ENCODE peak calls at places on chromosomes 5 and 9, in seven cellular contexts. One of them, this sample, is unnamed.

GRCh38 chr9:74138182-74138581 is 359.0 kb upstream of the RORB start:
- DNase-seq in H54: no peak
- DNase-seq in erythroblast: no peak
- DNase-seq in lower leg skin: no peak
- DNase-seq in NB4: no peak
- DNase-seq in adrenal gland: no peak
- DNase-seq in prostate gland: no peak
- DNase-seq in this sample: no peak

GRCh38 chr9:101727621-101728524 is 10.6 kb downstream of the GRIN3A start:
- DNase-seq in adrenal gland: no peak
- DNase-seq in erythroblast: peak
- DNase-seq in H54: no peak
- DNase-seq in NB4: peak
- DNase-seq in lower leg skin: no peak
- DNase-seq in prostate gland: no peak
- DNase-seq in this sample: no peak

GRCh38 chr9:133375116-133375723 is 640 bp downstream of the SURF4 start:
- DNase-seq in NB4: peak
- DNase-seq in H54: no peak
- DNase-seq in erythroblast: peak
- DNase-seq in prostate gland: peak
- DNase-seq in adrenal gland: peak
- DNase-seq in lower leg skin: no peak
- DNase-seq in this sample: peak

GRCh38 chr5:132221781-132222648 is 5.6 kb downstream of the P4HA2 start:
- DNase-seq in lower leg skin: no peak
- DNase-seq in H54: no peak
- DNase-seq in adrenal gland: peak
- DNase-seq in prostate gland: peak
- DNase-seq in erythroblast: no peak
- DNase-seq in NB4: no peak
- DNase-seq in this sample: peak

GRCh38 chr5:137279631-137280236 is 219.4 kb downstream of the SPOCK1 start:
- DNase-seq in lower leg skin: no peak
- DNase-seq in adrenal gland: no peak
- DNase-seq in H54: no peak
- DNase-seq in erythroblast: no peak
- DNase-seq in prostate gland: no peak
- DNase-seq in NB4: no peak
- DNase-seq in this sample: no peak

GRCh38 chr9:108087781-108088180 is 598.2 kb upstream of the KLF4 start:
- DNase-seq in adrenal gland: no peak
- DNase-seq in prostate gland: peak
- DNase-seq in H54: no peak
- DNase-seq in NB4: no peak
- DNase-seq in erythroblast: no peak
- DNase-seq in lower leg skin: peak
- DNase-seq in this sample: no peak

GRCh38 chr9:131986576-131986975 is 93.1 kb downstream of the MED27 start:
- DNase-seq in prostate gland: no peak
- DNase-seq in H54: no peak
- DNase-seq in NB4: no peak
- DNase-seq in adrenal gland: no peak
- DNase-seq in lower leg skin: no peak
- DNase-seq in erythroblast: no peak
- DNase-seq in this sample: no peak

GRCh38 chr5:117999939-118000549 is 988.3 kb downstream of the DTWD2 start:
- DNase-seq in lower leg skin: no peak
- DNase-seq in adrenal gland: no peak
- DNase-seq in H54: no peak
- DNase-seq in prostate gland: no peak
- DNase-seq in erythroblast: no peak
- DNase-seq in NB4: no peak
- DNase-seq in this sample: no peak

GRCh38 chr5:132747064-132747692 is at the start of gene CCNI2:
- DNase-seq in adrenal gland: no peak
- DNase-seq in NB4: peak
- DNase-seq in erythroblast: peak
- DNase-seq in H54: no peak
- DNase-seq in prostate gland: no peak
- DNase-seq in lower leg skin: no peak
- DNase-seq in this sample: peak

GRCh38 chr9:76876098-76876497 is 29.8 kb downstream of the PRUNE2 start:
- DNase-seq in erythroblast: no peak
- DNase-seq in lower leg skin: no peak
- DNase-seq in H54: no peak
- DNase-seq in prostate gland: no peak
- DNase-seq in adrenal gland: no peak
- DNase-seq in NB4: no peak
- DNase-seq in this sample: no peak

GRCh38 chr9:75953218-75953617 is 62.7 kb downstream of the PCSK5 start:
- DNase-seq in erythroblast: no peak
- DNase-seq in H54: no peak
- DNase-seq in lower leg skin: no peak
- DNase-seq in prostate gland: no peak
- DNase-seq in NB4: no peak
- DNase-seq in adrenal gland: no peak
- DNase-seq in this sample: no peak

GRCh38 chr9:127904888-127905728 is 5.7 kb upstream of the ST6GALNAC6 start:
- DNase-seq in NB4: no peak
- DNase-seq in H54: no peak
- DNase-seq in prostate gland: no peak
- DNase-seq in erythroblast: no peak
- DNase-seq in lower leg skin: no peak
- DNase-seq in adrenal gland: no peak
- DNase-seq in this sample: no peak

GRCh38 chr9:135797507-135798302 is 95.7 kb downstream of the KCNT1 start:
- DNase-seq in erythroblast: peak
- DNase-seq in prostate gland: no peak
- DNase-seq in adrenal gland: peak
- DNase-seq in H54: peak
- DNase-seq in lower leg skin: no peak
- DNase-seq in NB4: peak
- DNase-seq in this sample: peak

GRCh38 chr5:150931368-150931965 is 26.7 kb upstream of the ZNF300 start:
- DNase-seq in H54: no peak
- DNase-seq in erythroblast: no peak
- DNase-seq in prostate gland: no peak
- DNase-seq in NB4: no peak
- DNase-seq in lower leg skin: no peak
- DNase-seq in adrenal gland: no peak
- DNase-seq in this sample: no peak

GRCh38 chr5:107398703-107399102 is 272.0 kb downstream of the EFNA5 start:
- DNase-seq in lower leg skin: no peak
- DNase-seq in prostate gland: no peak
- DNase-seq in NB4: no peak
- DNase-seq in adrenal gland: no peak
- DNase-seq in H54: no peak
- DNase-seq in erythroblast: no peak
- DNase-seq in this sample: no peak

GRCh38 chr9:137194909-137195308 is 5.6 kb downstream of the TPRN start:
- DNase-seq in lower leg skin: no peak
- DNase-seq in erythroblast: no peak
- DNase-seq in prostate gland: no peak
- DNase-seq in adrenal gland: no peak
- DNase-seq in H54: no peak
- DNase-seq in NB4: no peak
- DNase-seq in this sample: no peak
- TF ChIP-seq POLR2A in lower leg skin: no peak
- TF ChIP-seq POLR2A in erythroblast: no peak
- TF ChIP-seq POLR2A in prostate gland: no peak
- TF ChIP-seq POLR2A in adrenal gland: no peak
- TF ChIP-seq POLR2A in H54: no peak
- TF ChIP-seq POLR2A in NB4: no peak
- TF ChIP-seq POLR2A in this sample: no peak

GRCh38 chr5:56814361-56814962 is 887 bp upstream of the MAP3K1 start:
- DNase-seq in NB4: peak
- DNase-seq in prostate gland: peak
- DNase-seq in lower leg skin: peak
- DNase-seq in adrenal gland: peak
- DNase-seq in H54: no peak
- DNase-seq in erythroblast: peak
- DNase-seq in this sample: peak

GRCh38 chr5:56814963-56815656 is at the start of gene MAP3K1:
- DNase-seq in adrenal gland: peak
- DNase-seq in NB4: peak
- DNase-seq in erythroblast: peak
- DNase-seq in lower leg skin: peak
- DNase-seq in H54: peak
- DNase-seq in prostate gland: peak
- DNase-seq in this sample: peak

GRCh38 chr5:56816546-56817081 is 1.3 kb downstream of the MAP3K1 start:
- DNase-seq in H54: peak
- DNase-seq in erythroblast: peak
- DNase-seq in adrenal gland: peak
- DNase-seq in NB4: peak
- DNase-seq in lower leg skin: peak
- DNase-seq in prostate gland: peak
- DNase-seq in this sample: peak

GRCh38 chr5:56817306-56817986 is 2.1 kb downstream of the MAP3K1 start:
- DNase-seq in H54: no peak
- DNase-seq in adrenal gland: no peak
- DNase-seq in erythroblast: peak
- DNase-seq in lower leg skin: no peak
- DNase-seq in NB4: no peak
- DNase-seq in prostate gland: no peak
- DNase-seq in this sample: peak

GRCh38 chr5:56815657-56816545 is 552 bp downstream of the MAP3K1 start:
- DNase-seq in adrenal gland: peak
- DNase-seq in prostate gland: peak
- DNase-seq in H54: peak
- DNase-seq in lower leg skin: no peak
- DNase-seq in NB4: peak
- DNase-seq in erythroblast: peak
- DNase-seq in this sample: peak
- TF ChIP-seq POLR2A in adrenal gland: no peak
- TF ChIP-seq POLR2A in prostate gland: no peak
- TF ChIP-seq POLR2A in H54: no peak
- TF ChIP-seq POLR2A in lower leg skin: no peak
- TF ChIP-seq POLR2A in NB4: no peak
- TF ChIP-seq POLR2A in erythroblast: no peak
- TF ChIP-seq POLR2A in this sample: no peak

GRCh38 chr9:136991993-136992818 is at the start of gene PAXX:
- DNase-seq in NB4: peak
- DNase-seq in adrenal gland: peak
- DNase-seq in erythroblast: peak
- DNase-seq in lower leg skin: peak
- DNase-seq in H54: peak
- DNase-seq in prostate gland: peak
- DNase-seq in this sample: peak
- TF ChIP-seq POLR2A in NB4: peak
- TF ChIP-seq POLR2A in adrenal gland: peak
- TF ChIP-seq POLR2A in erythroblast: peak
- TF ChIP-seq POLR2A in lower leg skin: no peak
- TF ChIP-seq POLR2A in H54: peak
- TF ChIP-seq POLR2A in prostate gland: peak
- TF ChIP-seq POLR2A in this sample: no peak

GRCh38 chr5:1515311-1515920 is 8.3 kb downstream of the LPCAT1 start:
- DNase-seq in NB4: no peak
- DNase-seq in adrenal gland: peak
- DNase-seq in prostate gland: no peak
- DNase-seq in lower leg skin: no peak
- DNase-seq in erythroblast: no peak
- DNase-seq in H54: no peak
- DNase-seq in this sample: no peak
- TF ChIP-seq POLR2A in NB4: no peak
- TF ChIP-seq POLR2A in adrenal gland: no peak
- TF ChIP-seq POLR2A in prostate gland: no peak
- TF ChIP-seq POLR2A in lower leg skin: no peak
- TF ChIP-seq POLR2A in erythroblast: no peak
- TF ChIP-seq POLR2A in H54: no peak
- TF ChIP-seq POLR2A in this sample: no peak

DNA sequence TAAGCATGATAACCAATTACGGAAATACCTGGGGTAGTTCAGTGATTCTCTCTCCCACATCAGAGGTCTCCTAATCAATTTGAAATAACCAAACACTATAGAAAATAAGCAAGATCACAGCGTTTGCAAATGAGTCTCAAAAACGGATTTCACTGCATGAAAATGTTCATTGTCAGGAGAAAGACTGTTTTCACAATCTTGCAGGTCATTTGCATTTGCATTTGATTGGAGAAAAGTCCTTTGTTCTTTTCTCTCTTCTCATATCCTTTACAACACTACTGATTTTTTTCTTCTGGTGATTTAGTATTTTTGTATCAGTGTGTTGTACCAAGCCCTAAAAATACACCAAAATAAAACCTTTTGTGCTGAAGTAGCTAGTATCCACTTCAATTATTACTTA is 36.7 kb upstream of the CDH6 start:
- DNase-seq in erythroblast: no peak
- DNase-seq in NB4: no peak
- DNase-seq in adrenal gland: no peak
- DNase-seq in lower leg skin: no peak
- DNase-seq in H54: no peak
- DNase-seq in prostate gland: no peak
- DNase-seq in this sample: no peak
- TF ChIP-seq POLR2A in erythroblast: no peak
- TF ChIP-seq POLR2A in NB4: no peak
- TF ChIP-seq POLR2A in adrenal gland: no peak
- TF ChIP-seq POLR2A in lower leg skin: no peak
- TF ChIP-seq POLR2A in H54: no peak
- TF ChIP-seq POLR2A in prostate gland: no peak
- TF ChIP-seq POLR2A in this sample: no peak